ENCODE peak calls at places on chromosomes 5 and 9, in five cellular contexts. S is HTR-8/SVneo; P is stimulated activated CD4-positive, alpha-beta T cell treated with anti-CD3 and anti-CD28 coated beads, Interleukin-2, amount 100 ng/mL, for 24 hours; Y is activated T-cell treated with anti-CD3 and anti-CD28 coated beads for 4 hours; X is MM.1S. V is an unnamed sample.

GRCh38 chr5:59180515-59180914 is 597.6 kb downstream of the RAB3C start:
- DNase-seq in S (no peak), P (no peak), Y (no peak), X (no peak), V (no peak)

GRCh38 chr9:137671721-137672120 is 52.9 kb downstream of the EHMT1 start:
- DNase-seq in S (no peak), P (no peak), Y (no peak), X (no peak), V (no peak)

GRCh38 chr9:122657527-122657926 is at the start of gene OR1B1:
- DNase-seq in S (no peak), P (no peak), Y (no peak), X (no peak), V (no peak)

GRCh38 chr9:116073826-116074225 is 79.8 kb upstream of the PAPPA start:
- DNase-seq in S (no peak), P (no peak), Y (no peak), X (no peak), V (no peak)

GRCh38 chr5:35372482-35372881 is 142.2 kb upstream of the PRLR start:
- DNase-seq in S (no peak), P (no peak), Y (no peak), X (no peak), V (no peak)

GRCh38 chr9:99416007-99416406 is 193.9 kb downstream of the SEC61B start:
- DNase-seq in S (no peak), P (no peak), Y (no peak), X (no peak), V (no peak)

GRCh38 chr9:112378441-112379176 is 1.3 kb upstream of the HSDL2 start:
- DNase-seq in S (no peak), P (peak), Y (no peak), X (no peak), V (peak)

GRCh38 chr5:74201334-74202081 is 439.0 kb downstream of the ENC1 start:
- DNase-seq in S (peak), P (peak), Y (no peak), X (no peak), V (no peak)

GRCh38 chr9:87327567-87328125 is 170.0 kb upstream of the DAPK1 start:
- DNase-seq in S (no peak), P (no peak), Y (no peak), X (no peak), V (no peak)

GRCh38 chr5:173835131-173835530 is 53.0 kb upstream of the CPEB4 start:
- DNase-seq in S (no peak), P (no peak), Y (no peak), X (no peak), V (no peak)

GRCh38 chr5:128681764-128682664 is 144.0 kb upstream of the FBN2 start:
- DNase-seq in S (no peak), P (no peak), Y (no peak), X (no peak), V (no peak)